ENCODE peak calls at places on chromosomes 11 and 22, in six cellular contexts. One of them, this sample, is unnamed.

GRCh38 chr22:37270928-37271650 is 11.2 kb upstream of the CYTH4 start:
- DNase-seq in sigmoid colon: no peak
- DNase-seq in stomach: no peak
- DNase-seq in GM12891: no peak
- DNase-seq in H1: no peak
- DNase-seq in transverse colon: no peak
- DNase-seq in this sample: peak

GRCh38 chr11:123301696-123302400 is 106.8 kb upstream of the CLMP start:
- DNase-seq in stomach: peak
- DNase-seq in sigmoid colon: peak
- DNase-seq in GM12891: peak
- DNase-seq in H1: peak
- DNase-seq in transverse colon: peak
- DNase-seq in this sample: peak

GRCh38 chr11:102831709-102832492 is 11.5 kb downstream of the MMP3 start:
- DNase-seq in stomach: no peak
- DNase-seq in transverse colon: no peak
- DNase-seq in sigmoid colon: no peak
- DNase-seq in H1: no peak
- DNase-seq in GM12891: no peak
- DNase-seq in this sample: no peak

GRCh38 chr11:108398439-108398838 is 68.9 kb downstream of the C11orf65 start:
- DNase-seq in GM12891: no peak
- DNase-seq in sigmoid colon: no peak
- DNase-seq in stomach: no peak
- DNase-seq in transverse colon: no peak
- DNase-seq in H1: no peak
- DNase-seq in this sample: no peak

GRCh38 chr11:131095501-131096185 is 179.4 kb upstream of the SNX19 start:
- DNase-seq in H1: no peak
- DNase-seq in sigmoid colon: no peak
- DNase-seq in stomach: no peak
- DNase-seq in GM12891: no peak
- DNase-seq in transverse colon: no peak
- DNase-seq in this sample: no peak

GRCh38 chr22:24875862-24876506 is 70.0 kb downstream of the SGSM1 start:
- DNase-seq in sigmoid colon: no peak
- DNase-seq in H1: peak
- DNase-seq in stomach: no peak
- DNase-seq in transverse colon: no peak
- DNase-seq in GM12891: no peak
- DNase-seq in this sample: no peak

GRCh38 chr11:15197696-15198095 is 83.0 kb downstream of the INSC start:
- DNase-seq in GM12891: no peak
- DNase-seq in stomach: no peak
- DNase-seq in H1: no peak
- DNase-seq in sigmoid colon: no peak
- DNase-seq in transverse colon: no peak
- DNase-seq in this sample: no peak

GRCh38 chr11:4123218-4123617 is 28.6 kb downstream of the RRM1 start:
- DNase-seq in stomach: no peak
- DNase-seq in sigmoid colon: no peak
- DNase-seq in H1: no peak
- DNase-seq in GM12891: no peak
- DNase-seq in transverse colon: no peak
- DNase-seq in this sample: no peak

GRCh38 chr11:71423181-71423790 is 24.9 kb downstream of the DHCR7 start:
- DNase-seq in GM12891: no peak
- DNase-seq in transverse colon: no peak
- DNase-seq in stomach: no peak
- DNase-seq in H1: no peak
- DNase-seq in sigmoid colon: no peak
- DNase-seq in this sample: no peak

DNA sequence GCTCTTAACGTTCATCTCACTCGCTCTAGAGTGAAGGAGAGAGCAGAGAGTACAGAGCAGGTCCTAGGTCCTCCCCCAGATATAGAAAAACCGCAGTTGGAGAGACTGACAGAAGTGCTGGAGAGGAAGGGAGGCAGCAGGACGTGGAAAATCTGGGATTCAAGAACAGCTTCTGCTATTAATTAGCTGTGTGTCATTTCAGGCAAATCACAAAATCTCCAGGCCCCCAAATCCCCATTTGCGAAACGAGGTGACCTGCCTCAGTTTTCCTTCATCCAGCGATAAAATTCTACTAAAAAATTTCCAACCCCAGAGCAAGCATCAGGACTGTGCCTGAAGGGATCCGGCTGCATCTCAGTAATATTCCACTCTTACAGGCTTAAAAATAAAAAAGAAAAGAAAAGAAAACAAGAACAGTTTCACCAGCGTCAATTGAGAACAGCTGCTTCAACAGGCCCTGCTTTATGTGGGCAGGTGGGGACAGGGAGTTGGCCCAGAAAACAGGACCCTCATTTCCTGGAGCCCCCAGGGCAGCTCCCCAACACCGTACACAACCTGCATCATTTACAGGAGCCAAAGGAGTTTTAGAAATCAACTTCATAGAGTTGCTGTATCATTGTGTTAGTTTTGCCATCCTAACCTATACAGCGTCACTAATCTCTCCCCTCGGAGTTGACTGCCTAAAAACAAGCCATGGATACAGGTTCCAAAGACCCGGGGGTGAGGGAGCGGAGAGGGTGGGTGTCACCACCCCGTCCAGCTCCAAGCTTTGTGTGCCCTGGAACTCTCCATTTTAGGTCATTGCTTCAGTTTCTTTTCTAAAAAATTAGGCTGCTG is 2.3 kb upstream of the MALAT1 start:
- DNase-seq in H1: no peak
- DNase-seq in sigmoid colon: peak
- DNase-seq in GM12891: no peak
- DNase-seq in transverse colon: no peak
- DNase-seq in stomach: no peak
- DNase-seq in this sample: no peak
- TF ChIP-seq POLR2A in H1: no peak
- TF ChIP-seq POLR2A in sigmoid colon: peak
- TF ChIP-seq POLR2A in GM12891: no peak
- TF ChIP-seq POLR2A in transverse colon: no peak
- TF ChIP-seq POLR2A in stomach: no peak
- TF ChIP-seq POLR2A in this sample: no peak

DNA sequence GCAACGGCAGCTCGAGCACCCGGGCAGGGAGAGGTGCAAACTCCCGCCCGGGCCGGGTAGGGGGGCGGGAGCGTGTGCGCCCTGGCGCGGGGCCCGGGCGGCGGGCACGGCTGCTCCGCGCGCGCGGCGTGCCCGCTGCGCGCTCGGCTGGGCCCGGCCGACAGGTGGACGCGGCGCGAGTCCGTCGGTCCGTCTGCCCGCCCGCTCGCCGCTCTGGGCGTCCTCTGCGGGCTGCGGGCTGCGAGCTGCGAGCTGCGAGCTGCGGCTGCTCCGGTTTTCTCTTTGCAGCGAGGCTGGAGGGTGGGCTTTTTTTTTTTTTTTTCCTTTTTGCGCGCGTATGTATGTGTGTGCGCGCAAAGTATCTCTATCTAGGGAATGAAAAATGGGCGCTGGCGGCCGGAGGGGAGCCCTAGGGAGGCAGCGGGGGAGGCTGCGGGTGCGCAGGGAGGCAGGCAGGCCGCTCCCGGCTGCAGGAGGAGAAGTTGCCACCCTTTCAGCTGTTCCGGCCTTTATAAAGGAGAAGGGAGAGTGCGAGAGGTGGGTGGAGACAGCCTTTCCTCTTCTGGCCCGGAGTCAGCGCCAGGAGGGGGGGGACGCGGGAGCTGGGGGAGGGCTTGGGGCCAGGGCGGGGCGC is at the start of gene PDGFB:
- DNase-seq in transverse colon: peak
- DNase-seq in GM12891: no peak
- DNase-seq in H1: no peak
- DNase-seq in sigmoid colon: no peak
- DNase-seq in stomach: peak
- DNase-seq in this sample: no peak
- TF ChIP-seq POLR2A in transverse colon: peak
- TF ChIP-seq POLR2A in GM12891: no peak
- TF ChIP-seq POLR2A in H1: no peak
- TF ChIP-seq POLR2A in sigmoid colon: peak
- TF ChIP-seq POLR2A in stomach: no peak
- TF ChIP-seq POLR2A in this sample: peak

DNA sequence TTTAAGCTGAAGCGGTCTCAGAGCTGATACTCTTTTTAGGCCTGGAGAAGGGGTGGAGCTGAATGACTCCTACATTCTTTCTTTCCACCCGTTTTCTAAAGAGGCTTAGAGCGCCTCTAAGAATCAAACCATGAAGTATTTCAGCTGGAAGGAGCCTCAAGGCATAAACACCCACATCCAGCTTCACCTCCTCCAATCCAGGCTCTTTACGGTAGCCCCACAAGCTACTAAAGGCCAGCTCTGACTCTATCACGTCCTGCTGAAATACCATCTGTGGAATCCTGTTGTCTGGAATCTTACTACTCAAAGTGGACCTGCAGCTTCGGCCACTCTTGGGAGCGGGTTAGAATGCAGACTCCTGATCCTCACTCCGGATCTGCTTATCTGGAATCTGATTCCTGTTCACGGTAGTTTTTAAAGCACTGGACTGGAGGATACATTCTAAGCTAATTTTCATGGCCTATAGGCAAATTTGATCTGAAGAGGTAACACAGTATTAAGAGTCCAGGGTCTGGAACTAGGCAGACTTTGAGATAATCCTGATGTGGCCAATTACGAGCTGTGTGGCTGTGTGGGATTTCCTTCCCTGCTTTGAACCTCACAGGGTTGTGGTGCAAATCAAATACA is 285.0 kb downstream of the MIAT start:
- DNase-seq in stomach: no peak
- DNase-seq in GM12891: no peak
- DNase-seq in H1: no peak
- DNase-seq in transverse colon: no peak
- DNase-seq in sigmoid colon: no peak
- DNase-seq in this sample: no peak
- TF ChIP-seq POLR2A in stomach: no peak
- TF ChIP-seq POLR2A in GM12891: no peak
- TF ChIP-seq POLR2A in H1: no peak
- TF ChIP-seq POLR2A in transverse colon: no peak
- TF ChIP-seq POLR2A in sigmoid colon: no peak
- TF ChIP-seq POLR2A in this sample: no peak

GRCh38 chr11:44950625-44951472 is at the start of gene TP53I11:
- DNase-seq in sigmoid colon: peak
- DNase-seq in transverse colon: peak
- DNase-seq in stomach: peak
- DNase-seq in H1: no peak
- DNase-seq in GM12891: peak
- DNase-seq in this sample: peak
- TF ChIP-seq POLR2A in sigmoid colon: no peak
- TF ChIP-seq POLR2A in transverse colon: peak
- TF ChIP-seq POLR2A in stomach: no peak
- TF ChIP-seq POLR2A in H1: no peak
- TF ChIP-seq POLR2A in GM12891: no peak
- TF ChIP-seq POLR2A in this sample: no peak

This sample was measured in spleen.